ENCODE peak calls at places on chromosome 18, in seven cellular contexts. Y, N, J, W, S, P and D are unnamed samples. For H4K20me1, the result is how much of the 10 kb centered on the place peaks cover.

GRCh38 chr18:11859903-11860407 is 8.7 kb downstream of the CHMP1B start:
- DNase-seq in Y (peak), N (no peak), J (no peak), W (peak), S (peak), P (no peak), D (peak)

GRCh38 chr18:8197510-8197909 is 411.7 kb upstream of the RAB12 start:
- DNase-seq in Y (no peak), N (no peak), J (no peak), W (no peak), S (no peak), P (no peak), D (no peak)

GRCh38 chr18:61169386-61169785 is 163.8 kb upstream of the CDH20 start:
- DNase-seq in Y (no peak), N (no peak), J (no peak), W (no peak), S (no peak), P (no peak), D (no peak)

GRCh38 chr18:11040823-11041712 is 108.3 kb downstream of the PIEZO2 start:
- DNase-seq in Y (peak), N (peak), J (peak), W (peak), S (peak), P (peak), D (peak)

GRCh38 chr18:3907955-3908354 is 458.0 kb downstream of the TGIF1 start:
- DNase-seq in Y (no peak), N (no peak), J (no peak), W (no peak), S (no peak), P (no peak), D (no peak)

GRCh38 chr18:63949068-63949737 is at the start of gene HMSD:
- DNase-seq in Y (peak), N (no peak), J (peak), W (peak), S (no peak), P (peak), D (peak)

GRCh38 chr18:26960901-26961300 is 95.4 kb upstream of the AQP4 start:
- DNase-seq in Y (peak), N (no peak), J (no peak), W (no peak), S (no peak), P (no peak), D (no peak)

GRCh38 chr18:61096231-61096630 is 237.0 kb upstream of the CDH20 start:
- DNase-seq in Y (no peak), N (no peak), J (no peak), W (no peak), S (no peak), P (no peak), D (no peak)

GRCh38 chr18:79684787-79685186 is 5.2 kb downstream of the CTDP1 start:
- DNase-seq in Y (no peak), N (no peak), J (no peak), W (no peak), S (no peak), P (no peak), D (no peak)

GRCh38 chr18:79625195-79625923 is 54.2 kb upstream of the CTDP1 start:
- DNase-seq in Y (no peak), N (no peak), J (no peak), W (no peak), S (no peak), P (no peak), D (no peak)

GRCh38 chr18:22667616-22668422 is 250.1 kb upstream of the CTAGE1 start:
- DNase-seq in Y (peak), N (no peak), J (peak), W (peak), S (no peak), P (no peak), D (no peak)

DNA sequence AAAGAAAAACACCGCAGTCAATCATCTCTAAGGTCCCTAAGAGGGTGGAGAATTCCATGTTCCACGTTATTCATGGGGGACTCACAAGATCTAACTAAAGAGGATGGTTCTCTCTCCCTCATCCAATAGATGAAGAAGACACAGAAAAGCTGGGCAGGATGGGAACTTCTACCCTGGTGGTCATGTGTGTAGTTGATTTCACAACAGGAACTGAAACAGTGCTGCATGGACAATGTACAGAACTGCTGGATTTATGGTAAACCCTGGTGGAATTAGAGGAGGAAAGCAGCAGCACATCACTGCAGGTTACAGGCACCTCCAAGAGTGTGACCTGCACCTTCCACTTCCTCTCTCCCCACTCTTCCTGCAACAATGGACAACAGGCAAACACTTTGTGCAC is 31.4 kb downstream of the FECH start:
- DNase-seq in Y (no peak), N (no peak), J (no peak), W (no peak), S (no peak), P (no peak), D (no peak)
- H4K20me1 ChIP-seq in Y (under half), N (under half), J (under half), W (under half), S (under half), P (under half), D (under half)

DNA sequence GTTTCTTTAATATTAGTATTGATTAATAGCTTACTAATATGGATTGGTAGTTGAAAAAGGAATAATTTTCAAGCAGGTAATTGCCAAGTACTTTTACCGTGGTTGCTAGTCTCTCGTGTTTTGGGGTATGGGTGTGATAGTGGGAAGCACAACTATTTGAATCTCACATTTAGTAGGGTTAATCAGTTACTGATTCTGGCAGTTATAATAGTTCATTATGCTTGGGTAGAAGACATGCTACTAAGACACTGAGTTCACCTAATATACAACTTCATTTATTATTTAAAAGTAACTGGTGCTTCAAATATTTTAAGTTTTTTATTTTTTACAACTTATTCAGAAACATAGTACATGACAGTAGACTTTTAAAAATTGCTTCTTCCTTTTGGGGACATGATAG is 33.5 kb downstream of the SOCS6 start:
- DNase-seq in Y (no peak), N (no peak), J (no peak), W (no peak), S (no peak), P (no peak), D (no peak)
- TF ChIP-seq EZH2 in Y (no peak), N (no peak), J (no peak), W (no peak), S (no peak), P (no peak), D (no peak)

DNA sequence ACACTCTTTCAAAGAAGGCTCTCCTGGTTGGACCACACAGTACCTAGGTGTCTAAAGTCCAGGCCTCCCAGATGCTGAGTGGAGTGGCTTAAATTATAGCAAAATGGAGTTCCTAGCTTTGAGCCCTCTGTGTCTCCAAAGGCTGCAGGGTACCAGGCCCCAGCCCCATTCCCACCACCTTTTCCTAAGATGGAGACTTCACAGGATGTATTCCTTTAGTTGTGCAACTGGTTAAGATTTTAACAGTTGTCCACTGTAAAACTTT is 4.9 kb downstream of the SMAD7 start:
- DNase-seq in Y (no peak), N (no peak), J (no peak), W (no peak), S (peak), P (no peak), D (no peak)
- H4K20me1 ChIP-seq in Y (under half), N (half or more), J (under half), W (under half), S (half or more), P (half or more), D (half or more)

GRCh38 chr18:37524546-37525301 is 40.9 kb downstream of the CELF4 start:
- DNase-seq in Y (no peak), N (no peak), J (no peak), W (no peak), S (no peak), P (peak), D (peak)
- TF ChIP-seq EZH2 in Y (no peak), N (no peak), J (no peak), W (no peak), S (peak), P (peak), D (peak)

GRCh38 chr18:55453186-55453585 is 134.8 kb downstream of the TCF4 start:
- DNase-seq in Y (peak), N (no peak), J (no peak), W (no peak), S (no peak), P (no peak), D (no peak)

GRCh38 chr18:55452123-55452611 is 135.8 kb downstream of the TCF4 start:
- DNase-seq in Y (peak), N (no peak), J (no peak), W (peak), S (no peak), P (no peak), D (no peak)

GRCh38 chr18:55457028-55457427 is 131.0 kb downstream of the TCF4 start:
- DNase-seq in Y (no peak), N (no peak), J (no peak), W (no peak), S (no peak), P (no peak), D (no peak)

GRCh38 chr18:55458456-55459238 is 129.3 kb downstream of the TCF4 start:
- DNase-seq in Y (no peak), N (no peak), J (no peak), W (no peak), S (no peak), P (no peak), D (no peak)

GRCh38 chr18:55455938-55456337 is 132.1 kb downstream of the TCF4 start:
- DNase-seq in Y (no peak), N (no peak), J (no peak), W (no peak), S (no peak), P (no peak), D (no peak)
- H4K20me1 ChIP-seq in Y (under half), N (under half), J (under half), W (under half), S (under half), P (under half), D (under half)

DNA sequence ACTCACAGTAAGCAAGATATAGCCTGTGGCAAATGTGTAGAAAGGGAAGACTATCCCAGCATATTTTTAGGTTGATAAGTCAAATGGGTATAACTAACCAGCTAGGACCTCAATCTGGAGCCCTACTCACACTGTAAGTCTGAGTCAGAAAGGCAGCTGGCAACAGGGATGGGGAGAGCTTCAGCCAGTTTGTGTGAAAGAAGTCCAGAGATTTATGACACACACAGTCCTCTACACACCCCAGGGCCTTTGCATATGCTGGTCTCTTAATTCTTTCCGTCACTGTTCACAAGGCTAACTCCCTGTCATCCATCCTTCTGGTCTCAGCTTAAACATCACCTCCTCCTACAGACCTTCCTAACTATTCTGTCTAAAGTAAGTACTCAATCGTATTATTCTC is 5.9 kb upstream of the TCF4 start:
- DNase-seq in Y (peak), N (no peak), J (no peak), W (no peak), S (no peak), P (no peak), D (no peak)
- TF ChIP-seq EZH2 in Y (no peak), N (no peak), J (no peak), W (no peak), S (no peak), P (no peak), D (no peak)

GRCh38 chr18:47899107-47899840 is 31.2 kb downstream of the SMAD2 start:
- DNase-seq in Y (no peak), N (no peak), J (no peak), W (no peak), S (no peak), P (peak), D (no peak)
- H4K20me1 ChIP-seq in Y (under half), N (half or more), J (under half), W (under half), S (under half), P (under half), D (half or more)